ENCODE peak calls at places on chromosome 22, in nine cellular contexts. One of them, this sample, is unnamed.
A peak's percentile ranks its signal among the peaks of the same experiment; 100 is the strongest.

GRCh38 chr22:50469377-50470305 is 5.2 kb downstream of the SBF1 start:
- DNase-seq in NCI-H1105: no peak
- DNase-seq in IMR-90: peak; percentile 13
- DNase-seq in stimulated activated CD4-positive, alpha-beta T cell treated with anti-CD3 and anti-CD28 coated beads, Interleukin-12 subunit alpha, Interleukin-12 subunit beta, amount 100 ng/mL, for 48 hours: peak; percentile 90
- DNase-seq in GM04503: no peak
- DNase-seq in fibroblast of the conjunctiva: no peak
- DNase-seq in stimulated activated naive CD8-positive, alpha-beta T cell treated with anti-CD3 and anti-CD28 coated beads, Interleukin-15, Interleukin-2, amounts not matched to agents 100 U/mL and 50 U/mL, for 24 hours: peak; percentile 96
- DNase-seq in uterus: no peak
- DNase-seq in HCT116: peak; percentile 8
- DNase-seq in this sample: peak; percentile 81

GRCh38 chr22:42697542-42698013 is 23.1 kb downstream of the A4GALT start:
- DNase-seq in NCI-H1105: no peak
- DNase-seq in IMR-90: peak; percentile 73
- DNase-seq in stimulated activated CD4-positive, alpha-beta T cell treated with anti-CD3 and anti-CD28 coated beads, Interleukin-12 subunit alpha, Interleukin-12 subunit beta, amount 100 ng/mL, for 48 hours: no peak
- DNase-seq in GM04503: peak; percentile 38
- DNase-seq in fibroblast of the conjunctiva: peak; percentile 77
- DNase-seq in stimulated activated naive CD8-positive, alpha-beta T cell treated with anti-CD3 and anti-CD28 coated beads, Interleukin-15, Interleukin-2, amounts not matched to agents 100 U/mL and 50 U/mL, for 24 hours: no peak
- DNase-seq in uterus: peak; percentile 89
- DNase-seq in HCT116: peak; percentile 49
- DNase-seq in this sample: peak; percentile 78

GRCh38 chr22:44410396-44411056 is 87.5 kb downstream of the RTL6 start:
- DNase-seq in NCI-H1105: no peak
- DNase-seq in IMR-90: no peak
- DNase-seq in stimulated activated CD4-positive, alpha-beta T cell treated with anti-CD3 and anti-CD28 coated beads, Interleukin-12 subunit alpha, Interleukin-12 subunit beta, amount 100 ng/mL, for 48 hours: no peak
- DNase-seq in GM04503: no peak
- DNase-seq in fibroblast of the conjunctiva: no peak
- DNase-seq in stimulated activated naive CD8-positive, alpha-beta T cell treated with anti-CD3 and anti-CD28 coated beads, Interleukin-15, Interleukin-2, amounts not matched to agents 100 U/mL and 50 U/mL, for 24 hours: no peak
- DNase-seq in uterus: no peak
- DNase-seq in HCT116: no peak
- DNase-seq in this sample: no peak

GRCh38 chr22:20295262-20296064 is 24.4 kb downstream of the DGCR6L start:
- DNase-seq in NCI-H1105: no peak
- DNase-seq in IMR-90: no peak
- DNase-seq in stimulated activated CD4-positive, alpha-beta T cell treated with anti-CD3 and anti-CD28 coated beads, Interleukin-12 subunit alpha, Interleukin-12 subunit beta, amount 100 ng/mL, for 48 hours: no peak
- DNase-seq in GM04503: no peak
- DNase-seq in fibroblast of the conjunctiva: no peak
- DNase-seq in stimulated activated naive CD8-positive, alpha-beta T cell treated with anti-CD3 and anti-CD28 coated beads, Interleukin-15, Interleukin-2, amounts not matched to agents 100 U/mL and 50 U/mL, for 24 hours: no peak
- DNase-seq in uterus: no peak
- DNase-seq in HCT116: no peak
- DNase-seq in this sample: no peak

GRCh38 chr22:25125693-25126357 is 73.8 kb upstream of the CRYBB3 start:
- DNase-seq in NCI-H1105: peak; percentile 56
- DNase-seq in IMR-90: no peak
- DNase-seq in stimulated activated CD4-positive, alpha-beta T cell treated with anti-CD3 and anti-CD28 coated beads, Interleukin-12 subunit alpha, Interleukin-12 subunit beta, amount 100 ng/mL, for 48 hours: no peak
- DNase-seq in GM04503: no peak
- DNase-seq in fibroblast of the conjunctiva: no peak
- DNase-seq in stimulated activated naive CD8-positive, alpha-beta T cell treated with anti-CD3 and anti-CD28 coated beads, Interleukin-15, Interleukin-2, amounts not matched to agents 100 U/mL and 50 U/mL, for 24 hours: no peak
- DNase-seq in uterus: no peak
- DNase-seq in HCT116: no peak
- DNase-seq in this sample: no peak

GRCh38 chr22:29306175-29306829 is at the start of gene GAS2L1:
- DNase-seq in NCI-H1105: peak; percentile 32
- DNase-seq in IMR-90: peak; percentile 73
- DNase-seq in stimulated activated CD4-positive, alpha-beta T cell treated with anti-CD3 and anti-CD28 coated beads, Interleukin-12 subunit alpha, Interleukin-12 subunit beta, amount 100 ng/mL, for 48 hours: peak; percentile 34
- DNase-seq in GM04503: peak; percentile 31
- DNase-seq in fibroblast of the conjunctiva: peak; percentile 67
- DNase-seq in stimulated activated naive CD8-positive, alpha-beta T cell treated with anti-CD3 and anti-CD28 coated beads, Interleukin-15, Interleukin-2, amounts not matched to agents 100 U/mL and 50 U/mL, for 24 hours: peak; percentile 70
- DNase-seq in uterus: peak; percentile 86
- DNase-seq in HCT116: peak; percentile 51
- DNase-seq in this sample: peak; percentile 84

GRCh38 chr22:20324139-20324516 is 4.3 kb upstream of the DGCR6L start:
- DNase-seq in NCI-H1105: no peak
- DNase-seq in IMR-90: no peak
- DNase-seq in stimulated activated CD4-positive, alpha-beta T cell treated with anti-CD3 and anti-CD28 coated beads, Interleukin-12 subunit alpha, Interleukin-12 subunit beta, amount 100 ng/mL, for 48 hours: no peak
- DNase-seq in GM04503: no peak
- DNase-seq in fibroblast of the conjunctiva: no peak
- DNase-seq in stimulated activated naive CD8-positive, alpha-beta T cell treated with anti-CD3 and anti-CD28 coated beads, Interleukin-15, Interleukin-2, amounts not matched to agents 100 U/mL and 50 U/mL, for 24 hours: peak; percentile 48
- DNase-seq in uterus: no peak
- DNase-seq in HCT116: no peak
- DNase-seq in this sample: no peak

GRCh38 chr22:42642801-42643631 is 2.6 kb upstream of the ATP5MGL start:
- DNase-seq in NCI-H1105: no peak
- DNase-seq in IMR-90: no peak
- DNase-seq in stimulated activated CD4-positive, alpha-beta T cell treated with anti-CD3 and anti-CD28 coated beads, Interleukin-12 subunit alpha, Interleukin-12 subunit beta, amount 100 ng/mL, for 48 hours: no peak
- DNase-seq in GM04503: no peak
- DNase-seq in fibroblast of the conjunctiva: no peak
- DNase-seq in stimulated activated naive CD8-positive, alpha-beta T cell treated with anti-CD3 and anti-CD28 coated beads, Interleukin-15, Interleukin-2, amounts not matched to agents 100 U/mL and 50 U/mL, for 24 hours: no peak
- DNase-seq in uterus: no peak
- DNase-seq in HCT116: no peak
- DNase-seq in this sample: no peak

GRCh38 chr22:22705328-22706100 is 61.1 kb downstream of the GGTLC2 start:
- DNase-seq in NCI-H1105: no peak
- DNase-seq in IMR-90: no peak
- DNase-seq in stimulated activated CD4-positive, alpha-beta T cell treated with anti-CD3 and anti-CD28 coated beads, Interleukin-12 subunit alpha, Interleukin-12 subunit beta, amount 100 ng/mL, for 48 hours: no peak
- DNase-seq in GM04503: no peak
- DNase-seq in fibroblast of the conjunctiva: no peak
- DNase-seq in stimulated activated naive CD8-positive, alpha-beta T cell treated with anti-CD3 and anti-CD28 coated beads, Interleukin-15, Interleukin-2, amounts not matched to agents 100 U/mL and 50 U/mL, for 24 hours: no peak
- DNase-seq in uterus: no peak
- DNase-seq in HCT116: no peak
- DNase-seq in this sample: no peak

GRCh38 chr22:40595497-40596234 is 40.9 kb downstream of the MRTFA start:
- DNase-seq in NCI-H1105: no peak
- DNase-seq in IMR-90: no peak
- DNase-seq in stimulated activated CD4-positive, alpha-beta T cell treated with anti-CD3 and anti-CD28 coated beads, Interleukin-12 subunit alpha, Interleukin-12 subunit beta, amount 100 ng/mL, for 48 hours: no peak
- DNase-seq in GM04503: no peak
- DNase-seq in fibroblast of the conjunctiva: no peak
- DNase-seq in stimulated activated naive CD8-positive, alpha-beta T cell treated with anti-CD3 and anti-CD28 coated beads, Interleukin-15, Interleukin-2, amounts not matched to agents 100 U/mL and 50 U/mL, for 24 hours: no peak
- DNase-seq in uterus: no peak
- DNase-seq in HCT116: no peak
- DNase-seq in this sample: no peak

GRCh38 chr22:36395922-36396321 is 8.2 kb upstream of the MYH9 start:
- DNase-seq in NCI-H1105: no peak
- DNase-seq in IMR-90: peak; percentile 81
- DNase-seq in stimulated activated CD4-positive, alpha-beta T cell treated with anti-CD3 and anti-CD28 coated beads, Interleukin-12 subunit alpha, Interleukin-12 subunit beta, amount 100 ng/mL, for 48 hours: no peak
- DNase-seq in GM04503: no peak
- DNase-seq in fibroblast of the conjunctiva: no peak
- DNase-seq in stimulated activated naive CD8-positive, alpha-beta T cell treated with anti-CD3 and anti-CD28 coated beads, Interleukin-15, Interleukin-2, amounts not matched to agents 100 U/mL and 50 U/mL, for 24 hours: no peak
- DNase-seq in uterus: no peak
- DNase-seq in HCT116: no peak
- DNase-seq in this sample: no peak

GRCh38 chr22:39252461-39253391 is 7.9 kb upstream of the PDGFB start:
- DNase-seq in NCI-H1105: no peak
- DNase-seq in IMR-90: peak; percentile 25
- DNase-seq in stimulated activated CD4-positive, alpha-beta T cell treated with anti-CD3 and anti-CD28 coated beads, Interleukin-12 subunit alpha, Interleukin-12 subunit beta, amount 100 ng/mL, for 48 hours: no peak
- DNase-seq in GM04503: no peak
- DNase-seq in fibroblast of the conjunctiva: no peak
- DNase-seq in stimulated activated naive CD8-positive, alpha-beta T cell treated with anti-CD3 and anti-CD28 coated beads, Interleukin-15, Interleukin-2, amounts not matched to agents 100 U/mL and 50 U/mL, for 24 hours: no peak
- DNase-seq in uterus: no peak
- DNase-seq in HCT116: no peak
- DNase-seq in this sample: no peak

GRCh38 chr22:17369553-17370035 is 334 bp downstream of the CECR2 start:
- DNase-seq in NCI-H1105: no peak
- DNase-seq in IMR-90: no peak
- DNase-seq in stimulated activated CD4-positive, alpha-beta T cell treated with anti-CD3 and anti-CD28 coated beads, Interleukin-12 subunit alpha, Interleukin-12 subunit beta, amount 100 ng/mL, for 48 hours: no peak
- DNase-seq in GM04503: no peak
- DNase-seq in fibroblast of the conjunctiva: no peak
- DNase-seq in stimulated activated naive CD8-positive, alpha-beta T cell treated with anti-CD3 and anti-CD28 coated beads, Interleukin-15, Interleukin-2, amounts not matched to agents 100 U/mL and 50 U/mL, for 24 hours: peak; percentile 34
- DNase-seq in uterus: peak; percentile 19
- DNase-seq in HCT116: no peak
- DNase-seq in this sample: peak; percentile 18

GRCh38 chr22:44668190-44668885 is 33.7 kb upstream of the PRR5 start:
- DNase-seq in NCI-H1105: no peak
- DNase-seq in IMR-90: no peak
- DNase-seq in stimulated activated CD4-positive, alpha-beta T cell treated with anti-CD3 and anti-CD28 coated beads, Interleukin-12 subunit alpha, Interleukin-12 subunit beta, amount 100 ng/mL, for 48 hours: no peak
- DNase-seq in GM04503: no peak
- DNase-seq in fibroblast of the conjunctiva: no peak
- DNase-seq in stimulated activated naive CD8-positive, alpha-beta T cell treated with anti-CD3 and anti-CD28 coated beads, Interleukin-15, Interleukin-2, amounts not matched to agents 100 U/mL and 50 U/mL, for 24 hours: peak; percentile 31
- DNase-seq in uterus: no peak
- DNase-seq in HCT116: no peak
- DNase-seq in this sample: no peak

GRCh38 chr22:29315286-29316195 is at the start of gene RASL10A:
- DNase-seq in NCI-H1105: no peak
- DNase-seq in IMR-90: no peak
- DNase-seq in stimulated activated CD4-positive, alpha-beta T cell treated with anti-CD3 and anti-CD28 coated beads, Interleukin-12 subunit alpha, Interleukin-12 subunit beta, amount 100 ng/mL, for 48 hours: no peak
- DNase-seq in GM04503: no peak
- DNase-seq in fibroblast of the conjunctiva: no peak
- DNase-seq in stimulated activated naive CD8-positive, alpha-beta T cell treated with anti-CD3 and anti-CD28 coated beads, Interleukin-15, Interleukin-2, amounts not matched to agents 100 U/mL and 50 U/mL, for 24 hours: no peak
- DNase-seq in uterus: no peak
- DNase-seq in HCT116: no peak
- DNase-seq in this sample: no peak

GRCh38 chr22:37290737-37291136 is 8.4 kb downstream of the CYTH4 start:
- DNase-seq in NCI-H1105: no peak
- DNase-seq in IMR-90: peak; percentile 69
- DNase-seq in stimulated activated CD4-positive, alpha-beta T cell treated with anti-CD3 and anti-CD28 coated beads, Interleukin-12 subunit alpha, Interleukin-12 subunit beta, amount 100 ng/mL, for 48 hours: no peak
- DNase-seq in GM04503: no peak
- DNase-seq in fibroblast of the conjunctiva: no peak
- DNase-seq in stimulated activated naive CD8-positive, alpha-beta T cell treated with anti-CD3 and anti-CD28 coated beads, Interleukin-15, Interleukin-2, amounts not matched to agents 100 U/mL and 50 U/mL, for 24 hours: no peak
- DNase-seq in uterus: no peak
- DNase-seq in HCT116: no peak
- DNase-seq in this sample: no peak

GRCh38 chr22:19143967-19144400 is 467 bp downstream of the ESS2 start:
- DNase-seq in NCI-H1105: no peak
- DNase-seq in IMR-90: peak; percentile 18
- DNase-seq in stimulated activated CD4-positive, alpha-beta T cell treated with anti-CD3 and anti-CD28 coated beads, Interleukin-12 subunit alpha, Interleukin-12 subunit beta, amount 100 ng/mL, for 48 hours: peak; percentile 27
- DNase-seq in GM04503: no peak
- DNase-seq in fibroblast of the conjunctiva: no peak
- DNase-seq in stimulated activated naive CD8-positive, alpha-beta T cell treated with anti-CD3 and anti-CD28 coated beads, Interleukin-15, Interleukin-2, amounts not matched to agents 100 U/mL and 50 U/mL, for 24 hours: peak; percentile 44
- DNase-seq in uterus: no peak
- DNase-seq in HCT116: no peak
- DNase-seq in this sample: peak; percentile 15

GRCh38 chr22:49021926-49022815 is 805.5 kb downstream of the BRD1 start:
- DNase-seq in NCI-H1105: no peak
- DNase-seq in IMR-90: no peak
- DNase-seq in stimulated activated CD4-positive, alpha-beta T cell treated with anti-CD3 and anti-CD28 coated beads, Interleukin-12 subunit alpha, Interleukin-12 subunit beta, amount 100 ng/mL, for 48 hours: no peak
- DNase-seq in GM04503: no peak
- DNase-seq in fibroblast of the conjunctiva: no peak
- DNase-seq in stimulated activated naive CD8-positive, alpha-beta T cell treated with anti-CD3 and anti-CD28 coated beads, Interleukin-15, Interleukin-2, amounts not matched to agents 100 U/mL and 50 U/mL, for 24 hours: no peak
- DNase-seq in uterus: no peak
- DNase-seq in HCT116: no peak
- DNase-seq in this sample: no peak

GRCh38 chr22:36197065-36197440 is 4.6 kb downstream of the APOL4 start:
- DNase-seq in NCI-H1105: no peak
- DNase-seq in IMR-90: peak; percentile 70
- DNase-seq in stimulated activated CD4-positive, alpha-beta T cell treated with anti-CD3 and anti-CD28 coated beads, Interleukin-12 subunit alpha, Interleukin-12 subunit beta, amount 100 ng/mL, for 48 hours: no peak
- DNase-seq in GM04503: no peak
- DNase-seq in fibroblast of the conjunctiva: peak; percentile 66
- DNase-seq in stimulated activated naive CD8-positive, alpha-beta T cell treated with anti-CD3 and anti-CD28 coated beads, Interleukin-15, Interleukin-2, amounts not matched to agents 100 U/mL and 50 U/mL, for 24 hours: no peak
- DNase-seq in uterus: peak; percentile 85
- DNase-seq in HCT116: no peak
- DNase-seq in this sample: no peak

GRCh38 chr22:22721681-22722309 is 77.4 kb downstream of the GGTLC2 start:
- DNase-seq in NCI-H1105: no peak
- DNase-seq in IMR-90: peak; percentile 83
- DNase-seq in stimulated activated CD4-positive, alpha-beta T cell treated with anti-CD3 and anti-CD28 coated beads, Interleukin-12 subunit alpha, Interleukin-12 subunit beta, amount 100 ng/mL, for 48 hours: peak; percentile 47
- DNase-seq in GM04503: no peak
- DNase-seq in fibroblast of the conjunctiva: peak; percentile 21
- DNase-seq in stimulated activated naive CD8-positive, alpha-beta T cell treated with anti-CD3 and anti-CD28 coated beads, Interleukin-15, Interleukin-2, amounts not matched to agents 100 U/mL and 50 U/mL, for 24 hours: peak; percentile 54
- DNase-seq in uterus: no peak
- DNase-seq in HCT116: no peak
- DNase-seq in this sample: no peak

GRCh38 chr22:39471421-39472141 is 14.8 kb downstream of the MGAT3 start:
- DNase-seq in NCI-H1105: no peak
- DNase-seq in IMR-90: peak; percentile 51
- DNase-seq in stimulated activated CD4-positive, alpha-beta T cell treated with anti-CD3 and anti-CD28 coated beads, Interleukin-12 subunit alpha, Interleukin-12 subunit beta, amount 100 ng/mL, for 48 hours: no peak
- DNase-seq in GM04503: no peak
- DNase-seq in fibroblast of the conjunctiva: no peak
- DNase-seq in stimulated activated naive CD8-positive, alpha-beta T cell treated with anti-CD3 and anti-CD28 coated beads, Interleukin-15, Interleukin-2, amounts not matched to agents 100 U/mL and 50 U/mL, for 24 hours: no peak
- DNase-seq in uterus: no peak
- DNase-seq in HCT116: no peak
- DNase-seq in this sample: no peak

GRCh38 chr22:39994566-39995345 is at the start of gene FAM83F:
- DNase-seq in NCI-H1105: peak; percentile 19
- DNase-seq in IMR-90: no peak
- DNase-seq in stimulated activated CD4-positive, alpha-beta T cell treated with anti-CD3 and anti-CD28 coated beads, Interleukin-12 subunit alpha, Interleukin-12 subunit beta, amount 100 ng/mL, for 48 hours: no peak
- DNase-seq in GM04503: no peak
- DNase-seq in fibroblast of the conjunctiva: no peak
- DNase-seq in stimulated activated naive CD8-positive, alpha-beta T cell treated with anti-CD3 and anti-CD28 coated beads, Interleukin-15, Interleukin-2, amounts not matched to agents 100 U/mL and 50 U/mL, for 24 hours: peak; percentile 51
- DNase-seq in uterus: no peak
- DNase-seq in HCT116: peak; percentile 24
- DNase-seq in this sample: peak; percentile 69

GRCh38 chr22:42283288-42284229 is 13.1 kb upstream of the TCF20 start:
- DNase-seq in NCI-H1105: no peak
- DNase-seq in IMR-90: no peak
- DNase-seq in stimulated activated CD4-positive, alpha-beta T cell treated with anti-CD3 and anti-CD28 coated beads, Interleukin-12 subunit alpha, Interleukin-12 subunit beta, amount 100 ng/mL, for 48 hours: no peak
- DNase-seq in GM04503: no peak
- DNase-seq in fibroblast of the conjunctiva: no peak
- DNase-seq in stimulated activated naive CD8-positive, alpha-beta T cell treated with anti-CD3 and anti-CD28 coated beads, Interleukin-15, Interleukin-2, amounts not matched to agents 100 U/mL and 50 U/mL, for 24 hours: peak; percentile 51
- DNase-seq in uterus: no peak
- DNase-seq in HCT116: no peak
- DNase-seq in this sample: no peak

GRCh38 chr22:50620861-50621490 is 7.0 kb downstream of the ARSA start:
- DNase-seq in NCI-H1105: no peak
- DNase-seq in IMR-90: no peak
- DNase-seq in stimulated activated CD4-positive, alpha-beta T cell treated with anti-CD3 and anti-CD28 coated beads, Interleukin-12 subunit alpha, Interleukin-12 subunit beta, amount 100 ng/mL, for 48 hours: peak; percentile 57
- DNase-seq in GM04503: no peak
- DNase-seq in fibroblast of the conjunctiva: no peak
- DNase-seq in stimulated activated naive CD8-positive, alpha-beta T cell treated with anti-CD3 and anti-CD28 coated beads, Interleukin-15, Interleukin-2, amounts not matched to agents 100 U/mL and 50 U/mL, for 24 hours: peak; percentile 63
- DNase-seq in uterus: no peak
- DNase-seq in HCT116: no peak
- DNase-seq in this sample: no peak

GRCh38 chr22:28951530-28951929 is 68.2 kb downstream of the ZNRF3 start:
- DNase-seq in NCI-H1105: no peak
- DNase-seq in IMR-90: no peak
- DNase-seq in stimulated activated CD4-positive, alpha-beta T cell treated with anti-CD3 and anti-CD28 coated beads, Interleukin-12 subunit alpha, Interleukin-12 subunit beta, amount 100 ng/mL, for 48 hours: no peak
- DNase-seq in GM04503: no peak
- DNase-seq in fibroblast of the conjunctiva: no peak
- DNase-seq in stimulated activated naive CD8-positive, alpha-beta T cell treated with anti-CD3 and anti-CD28 coated beads, Interleukin-15, Interleukin-2, amounts not matched to agents 100 U/mL and 50 U/mL, for 24 hours: no peak
- DNase-seq in uterus: no peak
- DNase-seq in HCT116: no peak
- DNase-seq in this sample: no peak

GRCh38 chr22:19350947-19351346 is 59.4 kb upstream of the CLTCL1 start:
- DNase-seq in NCI-H1105: no peak
- DNase-seq in IMR-90: no peak
- DNase-seq in stimulated activated CD4-positive, alpha-beta T cell treated with anti-CD3 and anti-CD28 coated beads, Interleukin-12 subunit alpha, Interleukin-12 subunit beta, amount 100 ng/mL, for 48 hours: no peak
- DNase-seq in GM04503: no peak
- DNase-seq in fibroblast of the conjunctiva: no peak
- DNase-seq in stimulated activated naive CD8-positive, alpha-beta T cell treated with anti-CD3 and anti-CD28 coated beads, Interleukin-15, Interleukin-2, amounts not matched to agents 100 U/mL and 50 U/mL, for 24 hours: no peak
- DNase-seq in uterus: no peak
- DNase-seq in HCT116: no peak
- DNase-seq in this sample: no peak

GRCh38 chr22:24247564-24248344 is 2.9 kb upstream of the GGT5 start:
- DNase-seq in NCI-H1105: peak; percentile 19
- DNase-seq in IMR-90: peak; percentile 95
- DNase-seq in stimulated activated CD4-positive, alpha-beta T cell treated with anti-CD3 and anti-CD28 coated beads, Interleukin-12 subunit alpha, Interleukin-12 subunit beta, amount 100 ng/mL, for 48 hours: no peak
- DNase-seq in GM04503: peak; percentile 82
- DNase-seq in fibroblast of the conjunctiva: peak; percentile 98
- DNase-seq in stimulated activated naive CD8-positive, alpha-beta T cell treated with anti-CD3 and anti-CD28 coated beads, Interleukin-15, Interleukin-2, amounts not matched to agents 100 U/mL and 50 U/mL, for 24 hours: peak; percentile 69
- DNase-seq in uterus: peak; percentile 97
- DNase-seq in HCT116: peak; percentile 43
- DNase-seq in this sample: peak; percentile 55

GRCh38 chr22:48520888-48521600 is 1306.6 kb downstream of the BRD1 start:
- DNase-seq in NCI-H1105: no peak
- DNase-seq in IMR-90: no peak
- DNase-seq in stimulated activated CD4-positive, alpha-beta T cell treated with anti-CD3 and anti-CD28 coated beads, Interleukin-12 subunit alpha, Interleukin-12 subunit beta, amount 100 ng/mL, for 48 hours: no peak
- DNase-seq in GM04503: no peak
- DNase-seq in fibroblast of the conjunctiva: no peak
- DNase-seq in stimulated activated naive CD8-positive, alpha-beta T cell treated with anti-CD3 and anti-CD28 coated beads, Interleukin-15, Interleukin-2, amounts not matched to agents 100 U/mL and 50 U/mL, for 24 hours: no peak
- DNase-seq in uterus: no peak
- DNase-seq in HCT116: no peak
- DNase-seq in this sample: no peak

GRCh38 chr22:37664249-37665101 is 6.0 kb downstream of the PDXP start:
- DNase-seq in NCI-H1105: no peak
- DNase-seq in IMR-90: no peak
- DNase-seq in stimulated activated CD4-positive, alpha-beta T cell treated with anti-CD3 and anti-CD28 coated beads, Interleukin-12 subunit alpha, Interleukin-12 subunit beta, amount 100 ng/mL, for 48 hours: no peak
- DNase-seq in GM04503: no peak
- DNase-seq in fibroblast of the conjunctiva: no peak
- DNase-seq in stimulated activated naive CD8-positive, alpha-beta T cell treated with anti-CD3 and anti-CD28 coated beads, Interleukin-15, Interleukin-2, amounts not matched to agents 100 U/mL and 50 U/mL, for 24 hours: no peak
- DNase-seq in uterus: no peak
- DNase-seq in HCT116: no peak
- DNase-seq in this sample: no peak

GRCh38 chr22:23192133-23192532 is 11.8 kb downstream of the BCR start:
- DNase-seq in NCI-H1105: peak; percentile 77
- DNase-seq in IMR-90: no peak
- DNase-seq in stimulated activated CD4-positive, alpha-beta T cell treated with anti-CD3 and anti-CD28 coated beads, Interleukin-12 subunit alpha, Interleukin-12 subunit beta, amount 100 ng/mL, for 48 hours: no peak
- DNase-seq in GM04503: no peak
- DNase-seq in fibroblast of the conjunctiva: no peak
- DNase-seq in stimulated activated naive CD8-positive, alpha-beta T cell treated with anti-CD3 and anti-CD28 coated beads, Interleukin-15, Interleukin-2, amounts not matched to agents 100 U/mL and 50 U/mL, for 24 hours: no peak
- DNase-seq in uterus: no peak
- DNase-seq in HCT116: no peak
- DNase-seq in this sample: no peak

GRCh38 chr22:27639180-27640086 is 162.1 kb downstream of the MN1 start:
- DNase-seq in NCI-H1105: no peak
- DNase-seq in IMR-90: no peak
- DNase-seq in stimulated activated CD4-positive, alpha-beta T cell treated with anti-CD3 and anti-CD28 coated beads, Interleukin-12 subunit alpha, Interleukin-12 subunit beta, amount 100 ng/mL, for 48 hours: no peak
- DNase-seq in GM04503: no peak
- DNase-seq in fibroblast of the conjunctiva: peak; percentile 9
- DNase-seq in stimulated activated naive CD8-positive, alpha-beta T cell treated with anti-CD3 and anti-CD28 coated beads, Interleukin-15, Interleukin-2, amounts not matched to agents 100 U/mL and 50 U/mL, for 24 hours: no peak
- DNase-seq in uterus: no peak
- DNase-seq in HCT116: no peak
- DNase-seq in this sample: no peak

This sample was measured in LoVo.